ENCODE peak calls at places on chromosomes 4 and X, in six cellular contexts. G is kidney epithelial cell, J is SK-N-SH, P is choroid plexus epithelial cell, B is lower leg skin, R is hepatocyte. D is an unnamed sample.

GRCh38 chr4:24164054-24164453 is 274.2 kb upstream of the PPARGC1A start:
- DNase-seq in G (peak), J (no peak), P (peak), B (no peak), R (no peak), D (no peak)

GRCh38 chr4:147730333-147730732 is 1.6 kb upstream of the ARHGAP10 start:
- DNase-seq in G (no peak), J (no peak), P (peak), B (no peak), R (no peak), D (no peak)

GRCh38 chr4:81215219-81215892 is at the start of gene PRKG2:
- DNase-seq in G (no peak), J (no peak), P (peak), B (peak), R (peak), D (no peak)

GRCh38 chr4:167032876-167033275 is 201.4 kb downstream of the SPOCK3 start:
- DNase-seq in G (no peak), J (no peak), P (peak), B (no peak), R (no peak), D (no peak)

GRCh38 chrX:45767021-45767491 is 566.4 kb upstream of the DIPK2B start:
- DNase-seq in G (no peak), J (no peak), P (peak), B (no peak), R (no peak), D (no peak)

GRCh38 chr4:13615162-13615561 is 12.4 kb downstream of the BOD1L1 start:
- DNase-seq in G (no peak), J (no peak), P (no peak), B (no peak), R (no peak), D (no peak)

GRCh38 chrX:47177079-47177478 is 16.6 kb upstream of the UBA1 start:
- DNase-seq in G (no peak), J (no peak), P (no peak), B (no peak), R (no peak), D (no peak)

GRCh38 chr4:9885958-9886357 is 104.5 kb downstream of the DRD5 start:
- DNase-seq in G (no peak), J (no peak), P (no peak), B (no peak), R (no peak), D (no peak)

GRCh38 chr4:184816962-184817361 is 8.8 kb downstream of the ACSL1 start:
- DNase-seq in G (no peak), J (no peak), P (no peak), B (no peak), R (no peak), D (no peak)

GRCh38 chr4:133151301-133151680 is 2.2 kb downstream of the PCDH10 start:
- DNase-seq in G (no peak), J (no peak), P (peak), B (no peak), R (no peak), D (no peak)

GRCh38 chr4:174266416-174266815 is 17.1 kb downstream of the FBXO8 start:
- DNase-seq in G (no peak), J (no peak), P (no peak), B (no peak), R (no peak), D (no peak)

GRCh38 chrX:52509916-52510315 is 6.9 kb downstream of the XAGE1B start:
- DNase-seq in G (no peak), J (no peak), P (no peak), B (no peak), R (no peak), D (no peak)

GRCh38 chrX:46713672-46714487 is 45.0 kb downstream of the SLC9A7 start:
- DNase-seq in G (no peak), J (no peak), P (peak), B (no peak), R (no peak), D (no peak)

GRCh38 chr4:19748911-19749473 is 502.7 kb upstream of the SLIT2 start:
- DNase-seq in G (no peak), J (no peak), P (no peak), B (peak), R (no peak), D (no peak)

GRCh38 chr4:110550260-110550659 is 72.6 kb downstream of the PITX2 start:
- DNase-seq in G (no peak), J (no peak), P (peak), B (no peak), R (peak), D (no peak)

GRCh38 chrX:125953769-125954168 is 212.3 kb downstream of the DCAF12L2 start:
- DNase-seq in G (no peak), J (no peak), P (no peak), B (no peak), R (no peak), D (no peak)

GRCh38 chr4:164880489-164881262 is 3.7 kb downstream of the APELA start:
- DNase-seq in G (no peak), J (no peak), P (no peak), B (no peak), R (no peak), D (no peak)

GRCh38 chrX:39755152-39756032 is 342.4 kb downstream of the BCOR start:
- DNase-seq in G (peak), J (peak), P (peak), B (peak), R (peak), D (peak)

GRCh38 chr4:5142726-5143125 is 91.4 kb downstream of the STK32B start:
- DNase-seq in G (no peak), J (peak), P (peak), B (no peak), R (peak), D (no peak)

GRCh38 chr4:141524116-141524515 is 112.3 kb upstream of the IL15 start:
- DNase-seq in G (no peak), J (no peak), P (no peak), B (no peak), R (no peak), D (no peak)

GRCh38 chr4:59249110-59249509 is 1951.0 kb upstream of the ADGRL3 start:
- DNase-seq in G (no peak), J (no peak), P (no peak), B (no peak), R (no peak), D (no peak)

GRCh38 chr4:128461300-128462103 is 173.9 kb upstream of the PGRMC2 start:
- DNase-seq in G (peak), J (no peak), P (peak), B (no peak), R (peak), D (no peak)

GRCh38 chr4:160835789-160836188 is 1328.0 kb downstream of the FSTL5 start:
- DNase-seq in G (peak), J (no peak), P (peak), B (no peak), R (peak), D (no peak)

GRCh38 chrX:39772057-39772832 is 325.5 kb downstream of the BCOR start:
- DNase-seq in G (no peak), J (no peak), P (peak), B (no peak), R (peak), D (no peak)

GRCh38 chr4:40247350-40247749 is 50.5 kb downstream of the RHOH start:
- DNase-seq in G (no peak), J (no peak), P (no peak), B (no peak), R (no peak), D (no peak)

GRCh38 chr4:158811704-158812103 is 42.9 kb downstream of the FNIP2 start:
- DNase-seq in G (no peak), J (no peak), P (peak), B (peak), R (no peak), D (no peak)

GRCh38 chrX:99795495-99795894 is 614.6 kb downstream of the PCDH19 start:
- DNase-seq in G (no peak), J (no peak), P (no peak), B (no peak), R (no peak), D (no peak)

DNA sequence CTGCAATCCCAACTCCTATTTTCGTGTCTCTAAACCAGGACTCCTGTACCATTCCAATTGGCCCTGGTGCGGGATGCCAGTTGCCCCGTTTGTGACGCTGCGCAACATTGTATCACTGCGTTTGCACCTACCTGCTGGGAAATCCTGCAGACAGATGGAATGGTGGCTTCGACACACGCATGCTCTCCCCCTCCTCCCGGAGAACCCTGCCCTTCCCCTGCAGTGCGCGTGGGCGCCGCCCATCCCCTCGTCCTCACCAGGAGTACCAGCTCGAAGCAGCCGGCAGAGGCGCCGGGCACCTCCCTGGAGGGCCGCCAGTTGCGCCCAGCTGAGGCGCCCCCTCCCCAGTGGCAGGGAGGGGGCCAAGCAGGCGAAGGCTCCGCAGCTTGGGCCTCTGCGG is 1.4 kb downstream of the DGKK start:
- DNase-seq in G (no peak), J (peak), P (no peak), B (no peak), R (peak), D (no peak)
- H3K4me3 ChIP-seq in G (no peak), J (no peak), P (no peak), B (no peak), R (no peak), D (no peak)

GRCh38 chr4:125317526-125317880 is 2.7 kb downstream of the FAT4 start:
- DNase-seq in G (no peak), J (peak), P (peak), B (peak), R (peak), D (no peak)
- H3K4me3 ChIP-seq in G (peak), J (peak), P (peak), B (peak), R (peak), D (peak)

GRCh38 chrX:103585421-103586313 is at the start of gene TCEAL4:
- DNase-seq in G (no peak), J (peak), P (peak), B (peak), R (peak), D (no peak)
- H3K4me3 ChIP-seq in G (peak), J (peak), P (peak), B (peak), R (peak), D (peak)

GRCh38 chr4:176273741-176274140 is 4.7 kb upstream of the ASB5 start:
- DNase-seq in G (no peak), J (no peak), P (no peak), B (no peak), R (no peak), D (no peak)
- H3K4me3 ChIP-seq in G (no peak), J (no peak), P (no peak), B (no peak), R (no peak), D (no peak)

DNA sequence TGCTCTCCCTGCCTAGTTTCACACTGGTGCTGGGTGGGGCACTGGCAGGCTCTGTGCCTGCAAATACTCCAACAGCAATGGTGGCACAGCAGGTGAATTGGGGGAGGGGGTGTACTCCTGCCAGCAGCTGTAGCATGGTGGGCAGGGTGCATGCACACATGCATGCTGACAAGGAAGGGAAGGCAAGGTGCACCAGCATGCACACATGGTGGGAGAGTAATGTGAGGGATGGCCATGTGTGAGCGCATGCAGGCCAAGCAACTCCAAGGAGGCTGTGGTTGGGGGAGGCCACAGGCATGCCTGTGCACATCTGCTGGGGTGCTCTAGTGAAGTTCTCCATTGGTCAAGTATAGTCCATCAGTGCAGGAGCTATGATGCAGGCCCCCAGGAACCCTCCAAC is 54.5 kb upstream of the INPP4B start:
- DNase-seq in G (no peak), J (no peak), P (no peak), B (no peak), R (no peak), D (no peak)
- H3K4me3 ChIP-seq in G (no peak), J (no peak), P (no peak), B (no peak), R (no peak), D (no peak)

GRCh38 chrX:1178580-1179057 is 33.8 kb downstream of the CRLF2 start:
- DNase-seq in G (no peak), J (no peak), P (peak), B (no peak), R (peak), D (no peak)
- H3K4me3 ChIP-seq in G (no peak), J (no peak), P (no peak), B (no peak), R (no peak), D (no peak)

DNA sequence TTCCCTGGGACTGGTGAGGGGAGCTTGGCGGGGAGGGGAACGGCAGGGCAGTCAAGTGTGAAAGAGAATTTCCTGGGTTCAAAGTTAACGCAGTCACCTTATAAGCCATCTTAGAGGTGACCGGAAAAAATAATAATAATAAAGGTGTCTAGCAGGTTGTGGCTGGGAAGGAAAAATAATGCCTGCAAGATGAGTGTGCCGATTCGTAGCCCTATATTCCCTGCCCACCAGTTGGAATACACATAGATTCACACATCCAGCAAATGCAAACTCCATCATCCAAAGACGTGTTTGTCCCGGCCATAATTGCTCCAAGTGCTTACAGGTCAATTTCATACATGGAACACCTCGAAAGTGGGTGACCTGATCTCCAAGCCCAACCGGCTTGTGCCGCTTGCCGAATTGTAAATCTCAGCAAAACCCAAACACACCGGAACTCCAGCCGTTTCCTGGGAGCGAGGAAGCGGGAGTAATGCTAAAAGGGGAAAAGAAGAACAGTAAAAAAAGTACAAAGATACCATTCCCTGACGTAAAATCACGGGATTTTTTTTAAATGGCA is 1.3 kb upstream of the FAT1 start:
- DNase-seq in G (no peak), J (no peak), P (peak), B (no peak), R (peak), D (no peak)
- H3K4me3 ChIP-seq in G (peak), J (peak), P (peak), B (peak), R (peak), D (peak)